ENCODE peak calls at places on chromosomes 11 and 22, in six cellular contexts. Q, V, W, I, M and B are unnamed samples.

GRCh38 chr11:64863381-64864060 is 14.9 kb downstream of the EHD1 start:
- DNase-seq in M (no peak), W (peak; percentile 68), V (no peak), I (no peak), Q (peak; percentile 56), B (no peak)

GRCh38 chr22:47206819-47207218 is 444.4 kb downstream of the TBC1D22A start:
- DNase-seq in I (no peak), W (no peak), Q (no peak), M (no peak), V (peak; percentile 14), B (no peak)

GRCh38 chr11:75859614-75860013 is 44.6 kb downstream of the UVRAG start:
- DNase-seq in V (no peak), Q (no peak), W (no peak), I (no peak), M (no peak), B (no peak)

GRCh38 chr11:235180-235997 is 753 bp downstream of the SIRT3 start:
- DNase-seq in Q (no peak), M (peak; percentile 62), W (no peak), V (no peak), I (peak; percentile 46), B (no peak)

GRCh38 chr11:45665206-45665932 is at the start of gene CHST1:
- DNase-seq in W (peak; percentile 55), Q (no peak), V (peak; percentile 67), M (peak; percentile 85), I (peak; percentile 56), B (no peak)

GRCh38 chr22:24938741-24939341 is 7.7 kb downstream of the LHFPL7 start:
- DNase-seq in M (no peak), Q (no peak), V (no peak), W (no peak), I (peak; percentile 52), B (no peak)

GRCh38 chr11:87176044-87176443 is 138.3 kb downstream of the TMEM135 start:
- DNase-seq in M (no peak), V (no peak), Q (no peak), W (no peak), I (no peak), B (no peak)

GRCh38 chr11:993141-993540 is 43.4 kb downstream of the MUC6 start:
- DNase-seq in V (no peak), M (no peak), W (no peak), Q (no peak), I (no peak), B (no peak)

GRCh38 chr11:62398011-62398994 is 20.5 kb upstream of the SCGB1A1 start:
- DNase-seq in V (no peak), Q (peak; percentile 55), M (peak; percentile 67), I (no peak), W (peak; percentile 48), B (peak; percentile 70)

GRCh38 chr11:72965672-72966071 is 151.5 kb downstream of the ATG16L2 start:
- DNase-seq in I (no peak), M (no peak), V (no peak), Q (no peak), W (no peak), B (no peak)

GRCh38 chr11:89491141-89491690 is at the start of gene NOX4:
- DNase-seq in W (peak; percentile 47), M (peak; percentile 84), Q (peak; percentile 72), I (no peak), V (peak; percentile 30), B (no peak)

GRCh38 chr11:73980001-73980960 is 2.4 kb downstream of the UCP2 start:
- DNase-seq in Q (no peak), W (no peak), V (peak; percentile 80), I (peak; percentile 95), M (peak; percentile 73), B (peak; percentile 53)

GRCh38 chr22:39091136-39092081 is 5.6 kb upstream of the APOBEC3H start:
- DNase-seq in I (no peak), V (no peak), M (no peak), Q (no peak), W (no peak), B (no peak)

GRCh38 chr11:65476632-65477270 is 22.1 kb upstream of the MALAT1 start:
- DNase-seq in W (no peak), M (no peak), V (peak; percentile 64), Q (no peak), I (peak; percentile 87), B (no peak)

GRCh38 chr22:31250740-31251330 is 38.7 kb downstream of the LIMK2 start:
- DNase-seq in Q (no peak), M (no peak), I (peak; percentile 64), W (no peak), V (no peak), B (no peak)

GRCh38 chr11:62708423-62709261 is 1.2 kb downstream of the GNG3 start:
- DNase-seq in W (peak; percentile 44), M (no peak), Q (peak; percentile 74), V (peak; percentile 36), I (peak; percentile 66), B (peak; percentile 40)

GRCh38 chr11:102911758-102912481 is 37.1 kb upstream of the MMP12 start:
- DNase-seq in I (no peak), Q (no peak), V (no peak), M (no peak), W (no peak), B (no peak)

GRCh38 chr11:43788394-43788793 is 92.2 kb upstream of the ALKBH3 start:
- DNase-seq in V (no peak), I (peak; percentile 56), Q (no peak), M (no peak), W (no peak), B (peak; percentile 21)

GRCh38 chr22:43625242-43625641 is 186.9 kb downstream of the EFCAB6 start:
- DNase-seq in M (no peak), V (no peak), Q (no peak), I (no peak), W (no peak), B (no peak)

GRCh38 chr11:76857776-76858461 is 2.8 kb upstream of the ACER3 start:
- DNase-seq in I (no peak), Q (no peak), W (no peak), V (no peak), M (no peak), B (no peak)

GRCh38 chr11:76861490-76861953 is 804 bp downstream of the ACER3 start:
- DNase-seq in M (no peak), W (no peak), V (no peak), Q (no peak), I (no peak), B (no peak)

GRCh38 chr11:76859708-76860233 is 947 bp upstream of the ACER3 start:
- DNase-seq in V (no peak), I (no peak), M (no peak), Q (peak; percentile 41), W (no peak), B (no peak)

GRCh38 chr11:76860539-76861475 is at the start of gene ACER3:
- DNase-seq in W (peak; percentile 91), V (peak; percentile 96), Q (peak; percentile 96), I (peak; percentile 98), M (peak; percentile 95), B (peak; percentile 97)

DNA sequence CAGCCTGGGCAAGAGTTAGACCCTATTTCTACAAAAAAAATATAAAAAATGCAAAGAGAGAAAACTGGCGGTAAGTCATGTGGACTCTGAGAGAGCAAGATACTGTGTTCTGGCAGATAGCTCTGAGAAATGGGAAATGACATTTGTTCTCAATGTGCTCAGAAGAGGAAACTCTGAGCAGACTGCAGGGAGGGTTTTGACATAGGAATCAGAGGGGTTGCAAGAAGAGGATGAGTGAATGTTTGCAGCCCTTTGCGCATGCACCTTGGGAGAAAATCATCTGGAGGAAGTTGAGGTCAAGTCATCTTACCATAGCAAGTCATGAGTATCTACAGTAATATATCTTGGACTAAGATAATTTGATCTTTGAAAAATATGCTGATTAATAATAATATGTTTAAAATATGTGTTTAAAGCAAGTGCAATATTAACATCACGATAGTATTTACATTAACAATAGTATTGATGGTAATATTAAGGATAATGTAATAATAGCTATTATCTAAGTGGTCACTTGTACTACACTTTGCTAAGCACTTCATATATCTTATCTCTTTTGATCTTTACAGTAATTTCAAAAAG is 2.6 kb downstream of the ACER3 start:
- DNase-seq in Q (no peak), V (no peak), I (no peak), M (no peak), W (no peak), B (no peak)
- H3K4me1 ChIP-seq in Q (peaks cover 3% of the 10 kb centered on the region), V (peaks cover 12% of the 10 kb centered on the region), I (no peaks in the 10 kb centered on the region), M (peaks cover 12% of the 10 kb centered on the region), W (no peaks in the 10 kb centered on the region), B (peaks cover 5% of the 10 kb centered on the region)

DNA sequence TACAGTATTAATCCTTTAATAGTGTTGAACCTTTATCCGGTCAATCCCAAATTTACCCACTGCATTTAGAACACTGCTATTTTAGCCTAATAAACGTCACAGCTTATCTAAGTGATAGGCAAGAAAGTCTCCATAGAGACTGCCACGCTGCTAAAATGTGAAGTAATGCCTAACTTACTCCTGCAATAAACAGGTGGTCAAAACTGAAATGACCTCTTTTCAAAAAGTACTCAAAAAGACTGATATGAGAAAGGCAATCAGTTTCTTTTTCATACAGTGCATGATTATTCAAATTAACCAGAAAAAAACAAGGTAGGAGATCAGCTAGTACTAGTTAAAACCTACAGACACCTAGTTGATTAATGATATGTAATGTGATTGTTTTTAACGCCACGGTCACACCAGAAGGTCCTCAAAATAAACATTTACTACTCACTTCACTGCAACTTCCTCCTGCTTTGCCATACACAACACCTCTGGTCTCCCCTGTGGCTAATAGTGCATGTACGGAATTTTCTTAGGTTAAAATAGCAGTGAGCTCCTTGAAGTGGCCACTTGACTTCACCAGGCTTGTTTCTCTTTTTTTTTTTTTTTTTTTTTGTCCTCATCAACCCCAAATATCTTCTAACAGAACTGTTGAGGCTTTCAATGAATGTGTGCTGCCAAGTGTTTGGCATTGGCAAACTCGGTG is 8.8 kb downstream of the ATP5MG start:
- DNase-seq in W (no peak), V (no peak), I (no peak), M (no peak), Q (no peak), B (no peak)
- H3K4me3 ChIP-seq in W (no peak overlapping the region), V (no peak overlapping the region), I (no peak overlapping the region), M (no peak overlapping the region), Q (no peak overlapping the region), B (no peak overlapping the region)

DNA sequence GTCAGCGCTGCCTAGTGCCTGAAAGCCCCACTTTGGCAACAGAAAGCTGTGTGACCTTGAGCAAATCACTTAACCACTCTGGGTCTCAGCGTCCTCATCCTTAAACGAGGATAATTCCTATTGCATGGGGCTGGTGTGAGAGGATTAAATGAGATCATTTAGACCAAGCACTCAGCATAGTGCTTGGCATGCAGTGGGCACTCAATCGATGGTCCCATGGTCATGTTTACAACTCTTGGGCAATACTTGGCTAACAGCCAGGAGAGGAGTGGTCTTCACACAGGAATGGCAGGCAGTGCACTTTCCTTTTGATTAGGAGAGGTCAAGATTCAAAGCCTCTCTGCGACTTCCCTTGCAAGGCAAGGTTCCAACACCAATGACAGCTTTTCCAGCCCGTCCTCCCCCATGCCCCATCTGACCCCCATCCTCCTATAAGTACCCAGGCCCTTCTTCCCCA is 14.1 kb downstream of the TNKS1BP1 start:
- DNase-seq in V (no peak), Q (no peak), W (no peak), M (no peak), I (no peak), B (peak; percentile 87)
- H3K4me1 ChIP-seq in V (peaks cover 90% of the 10 kb centered on the region), Q (peaks cover 35% of the 10 kb centered on the region), W (peaks cover 24% of the 10 kb centered on the region), M (peaks cover 45% of the 10 kb centered on the region), I (no peaks in the 10 kb centered on the region), B (peaks cover 84% of the 10 kb centered on the region)

DNA sequence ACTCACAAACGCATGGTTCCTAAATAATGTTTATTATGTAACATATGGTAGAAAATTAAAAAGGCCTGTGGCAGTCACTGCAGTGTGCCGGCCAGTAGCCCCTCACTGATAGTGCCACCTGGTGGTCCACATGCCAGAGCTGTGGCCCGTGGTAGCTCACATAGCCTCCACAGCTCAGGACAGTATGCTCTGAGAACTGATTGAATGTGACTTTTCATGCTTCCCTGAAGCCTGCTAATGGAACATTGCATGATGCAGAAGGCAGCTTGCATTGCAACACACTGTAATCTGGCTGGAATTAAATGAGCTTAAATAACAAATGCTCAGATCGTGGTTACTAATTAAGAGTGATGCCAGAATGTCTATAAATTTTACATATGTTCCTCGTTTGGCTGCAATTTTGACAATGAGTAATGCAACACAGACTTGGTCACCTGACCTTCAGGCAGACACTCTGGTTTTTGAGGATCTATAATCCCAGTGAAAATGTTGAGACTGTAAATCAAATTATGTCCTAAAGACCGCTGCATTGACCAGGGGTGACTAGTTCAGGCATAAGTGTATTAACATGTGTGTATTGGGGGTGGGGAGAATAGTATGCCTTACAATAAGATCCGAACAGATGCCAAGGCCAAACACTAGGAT is 566.4 kb downstream of the METTL15 start:
- DNase-seq in M (no peak), Q (no peak), W (no peak), I (no peak), V (no peak), B (no peak)
- H3K4me3 ChIP-seq in M (no peak overlapping the region), Q (no peak overlapping the region), W (no peak overlapping the region), I (no peak overlapping the region), V (no peak overlapping the region), B (no peak overlapping the region)